ENCODE peak calls at places on chromosomes 16 and 17, in seven cellular contexts. K, L, Y, V, E, F and W are unnamed samples. For H3K4me1, the result is how much of the 10 kb centered on the place peaks cover.

GRCh38 chr17:65278050-65278819 is 141.1 kb downstream of the RGS9 start:
- DNase-seq in K (no peak), L (peak), Y (peak), V (peak), E (peak), F (peak), W (no peak)

GRCh38 chr17:62134397-62134796 is 69.3 kb upstream of the MED13 start:
- DNase-seq in K (no peak), L (no peak), Y (no peak), V (no peak), E (no peak), F (no peak), W (no peak)

GRCh38 chr16:83011101-83011720 is 384.4 kb downstream of the CDH13 start:
- DNase-seq in K (no peak), L (no peak), Y (no peak), V (no peak), E (no peak), F (no peak), W (no peak)

GRCh38 chr17:28406478-28406824 is 439 bp upstream of the SLC46A1 start:
- DNase-seq in K (no peak), L (no peak), Y (no peak), V (no peak), E (no peak), F (no peak), W (no peak)

GRCh38 chr16:9013508-9013864 is 49.8 kb upstream of the USP7 start:
- DNase-seq in K (no peak), L (no peak), Y (no peak), V (peak), E (no peak), F (no peak), W (no peak)

GRCh38 chr16:85473909-85474640 is 139.0 kb upstream of the GSE1 start:
- DNase-seq in K (no peak), L (peak), Y (no peak), V (no peak), E (no peak), F (peak), W (no peak)

GRCh38 chr17:46817151-46817900 is 1.2 kb downstream of the WNT3 start:
- DNase-seq in K (no peak), L (no peak), Y (no peak), V (no peak), E (no peak), F (no peak), W (no peak)

GRCh38 chr17:48478224-48479013 is 48.4 kb upstream of the SKAP1 start:
- DNase-seq in K (no peak), L (no peak), Y (no peak), V (peak), E (no peak), F (no peak), W (no peak)

GRCh38 chr17:1164935-1165556 is 14.7 kb downstream of the ABR start:
- DNase-seq in K (peak), L (no peak), Y (no peak), V (no peak), E (no peak), F (no peak), W (no peak)
- H3K4me1 ChIP-seq in K (under half), L (under half), Y (under half), V (under half), E (under half), F (under half), W (under half)

GRCh38 chr17:40548491-40548981 is 16.7 kb downstream of the CCR7 start:
- DNase-seq in K (no peak), L (no peak), Y (no peak), V (no peak), E (no peak), F (no peak), W (peak)

GRCh38 chr17:40547079-40547784 is 18.0 kb downstream of the CCR7 start:
- DNase-seq in K (no peak), L (peak), Y (no peak), V (no peak), E (no peak), F (no peak), W (no peak)

GRCh38 chr17:40542562-40543411 is 22.5 kb downstream of the CCR7 start:
- DNase-seq in K (peak), L (peak), Y (no peak), V (peak), E (no peak), F (peak), W (peak)

GRCh38 chr17:40547785-40548478 is 17.3 kb downstream of the CCR7 start:
- DNase-seq in K (no peak), L (no peak), Y (no peak), V (no peak), E (no peak), F (no peak), W (peak)

GRCh38 chr17:40545660-40546059 is 19.6 kb downstream of the CCR7 start:
- DNase-seq in K (peak), L (peak), Y (no peak), V (no peak), E (no peak), F (no peak), W (no peak)
- H3K4me1 ChIP-seq in K (under half), L (under half), Y (under half), V (under half), E (under half), F (half or more), W (under half)

GRCh38 chr17:78908426-78908825 is 5.4 kb upstream of the CEP295NL start:
- DNase-seq in K (no peak), L (no peak), Y (no peak), V (no peak), E (no peak), F (no peak), W (no peak)

GRCh38 chr17:78915872-78916632 is 9.1 kb downstream of the TIMP2 start:
- DNase-seq in K (peak), L (no peak), Y (no peak), V (peak), E (no peak), F (peak), W (peak)

GRCh38 chr17:78917451-78918307 is 7.5 kb downstream of the TIMP2 start:
- DNase-seq in K (no peak), L (no peak), Y (no peak), V (no peak), E (no peak), F (no peak), W (no peak)

GRCh38 chr17:78910885-78911284 is 7.9 kb upstream of the CEP295NL start:
- DNase-seq in K (no peak), L (no peak), Y (no peak), V (no peak), E (no peak), F (peak), W (peak)

GRCh38 chr17:78912082-78912481 is 9.1 kb upstream of the CEP295NL start:
- DNase-seq in K (no peak), L (no peak), Y (no peak), V (no peak), E (no peak), F (no peak), W (no peak)
- H3K4me1 ChIP-seq in K (under half), L (under half), Y (under half), V (under half), E (under half), F (under half), W (under half)

GRCh38 chr16:89411335-89411850 is 79.0 kb downstream of the ANKRD11 start:
- DNase-seq in K (no peak), L (no peak), Y (no peak), V (no peak), E (no peak), F (no peak), W (no peak)
- H3K4me1 ChIP-seq in K (half or more), L (under half), Y (under half), V (under half), E (under half), F (half or more), W (under half)

DNA sequence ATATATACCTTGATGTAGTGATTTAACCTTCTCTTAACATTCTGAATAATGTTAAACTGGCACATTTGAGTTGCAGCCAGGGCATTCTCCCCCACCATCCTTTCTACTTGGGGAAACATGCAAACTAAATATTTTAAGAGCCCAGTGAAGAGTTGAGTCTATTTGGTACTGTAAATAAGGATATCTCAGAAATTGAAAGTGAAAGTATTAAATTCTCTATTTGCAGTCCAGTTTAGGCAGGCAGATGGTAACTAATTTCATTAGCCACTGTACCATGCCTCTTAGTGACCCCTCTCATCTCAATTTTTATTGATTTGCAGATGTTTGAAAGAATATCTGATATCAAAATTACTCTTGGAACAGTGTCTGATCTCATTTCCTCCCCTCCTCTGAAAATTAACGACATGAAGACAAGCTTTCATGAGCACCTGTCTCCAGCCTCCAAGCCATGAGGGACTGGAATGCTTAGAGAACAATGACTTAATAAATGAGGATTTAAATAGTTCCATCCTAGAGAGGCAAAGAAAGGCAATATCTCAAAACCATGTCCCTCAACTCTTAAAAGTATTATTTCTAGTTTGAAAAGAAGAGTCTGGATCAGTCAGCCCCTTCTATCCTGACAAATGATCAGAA is 137.3 kb downstream of the ANKFN1 start:
- DNase-seq in K (no peak), L (no peak), Y (no peak), V (no peak), E (no peak), F (no peak), W (no peak)
- H3K4me1 ChIP-seq in K (under half), L (under half), Y (under half), V (under half), E (under half), F (under half), W (under half)

DNA sequence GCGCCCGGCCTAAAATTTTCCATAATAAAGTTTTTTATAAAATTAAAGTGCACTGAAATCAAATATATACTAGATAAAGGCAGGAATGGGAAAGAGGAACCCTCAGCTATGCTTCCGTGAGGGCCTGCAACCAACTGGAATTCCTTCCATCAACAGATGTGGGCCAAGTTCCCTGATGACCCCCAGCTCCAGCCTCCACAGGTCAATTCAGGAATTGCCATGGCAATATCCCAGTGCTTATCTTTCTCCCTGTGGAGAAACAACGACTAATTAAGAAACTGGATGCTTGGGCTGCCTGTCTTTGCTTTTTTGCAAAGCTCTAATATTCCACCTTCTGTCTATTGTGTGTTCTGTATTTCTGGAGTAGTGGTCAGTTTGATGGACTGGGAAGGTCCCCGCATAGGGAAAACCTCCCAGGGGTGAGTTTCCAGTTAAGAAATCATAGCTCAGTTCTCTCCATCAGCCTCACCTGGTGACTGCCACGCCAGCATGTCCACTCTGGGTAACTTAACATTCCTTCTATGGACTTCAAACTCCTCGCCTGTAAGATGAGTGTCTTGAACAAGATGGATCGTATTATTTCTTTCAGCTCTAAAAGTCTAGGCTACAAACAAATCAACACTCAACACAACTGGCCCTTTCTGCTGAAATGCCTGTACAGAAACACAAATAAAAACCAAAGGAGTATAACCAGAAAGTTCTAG is 67.9 kb downstream of the CREBBP start:
- DNase-seq in K (no peak), L (no peak), Y (no peak), V (no peak), E (no peak), F (no peak), W (no peak)
- H3K4me1 ChIP-seq in K (under half), L (under half), Y (under half), V (under half), E (under half), F (half or more), W (under half)

GRCh38 chr17:59154721-59155438 is at the start of gene SKA2:
- DNase-seq in K (peak), L (peak), Y (peak), V (peak), E (peak), F (no peak), W (peak)
- H3K4me1 ChIP-seq in K (under half), L (under half), Y (under half), V (under half), E (under half), F (under half), W (under half)

GRCh38 chr17:51430581-51430980 is 170.2 kb downstream of the UTP18 start:
- DNase-seq in K (no peak), L (no peak), Y (no peak), V (no peak), E (no peak), F (no peak), W (no peak)

GRCh38 chr17:51423421-51424160 is 163.2 kb downstream of the UTP18 start:
- DNase-seq in K (no peak), L (no peak), Y (no peak), V (no peak), E (no peak), F (no peak), W (no peak)

GRCh38 chr17:51428668-51429486 is 168.5 kb downstream of the UTP18 start:
- DNase-seq in K (no peak), L (no peak), Y (no peak), V (no peak), E (no peak), F (no peak), W (no peak)

GRCh38 chr17:51425793-51426192 is 165.4 kb downstream of the UTP18 start:
- DNase-seq in K (no peak), L (no peak), Y (no peak), V (no peak), E (no peak), F (no peak), W (no peak)

DNA sequence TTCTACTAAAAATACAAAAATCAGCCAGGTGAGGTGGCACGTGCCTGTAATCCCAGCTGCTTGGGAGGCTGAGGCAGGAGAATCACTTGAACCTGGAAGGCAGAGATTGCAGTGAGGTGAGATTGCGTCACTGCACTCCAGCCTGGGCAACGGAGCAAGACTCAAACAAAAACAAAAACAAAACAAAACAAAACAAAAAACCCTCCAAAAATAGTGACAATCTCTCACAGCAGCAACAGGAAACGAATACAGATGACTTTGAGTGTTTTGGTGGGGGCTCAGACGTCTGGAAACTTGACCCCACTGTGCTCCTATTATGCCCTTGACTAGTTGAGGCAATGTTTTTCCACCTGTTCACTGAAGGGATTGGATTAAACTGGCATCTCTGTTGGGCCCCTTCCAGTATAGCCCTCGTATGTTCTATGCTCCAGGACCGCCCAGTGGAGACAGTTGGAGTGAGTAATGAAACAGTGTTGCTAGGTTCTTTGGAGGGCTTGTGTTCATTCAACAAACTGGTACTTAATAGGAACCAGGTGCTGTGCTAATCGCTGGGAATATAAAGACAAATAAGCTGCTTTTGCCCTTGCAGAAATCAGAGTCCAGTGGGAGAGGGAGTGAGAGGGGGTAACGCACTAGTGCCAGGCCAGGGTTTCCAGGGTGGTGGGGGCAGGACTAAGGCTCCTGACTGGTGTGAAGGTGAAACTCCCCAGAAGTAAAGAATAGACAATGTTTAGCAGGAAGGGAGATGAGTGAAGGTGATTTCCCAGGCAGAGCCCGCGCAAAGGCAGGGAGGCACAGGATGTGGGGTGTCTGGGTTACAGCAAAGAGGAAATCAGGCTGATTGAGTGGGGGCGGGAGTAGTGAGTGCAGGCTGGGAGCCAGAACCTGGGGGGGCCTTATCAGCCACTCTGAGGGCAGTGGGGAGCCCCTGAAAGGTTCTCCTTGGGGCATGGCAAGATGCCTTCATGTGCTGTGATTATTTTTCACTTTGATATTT is 167.2 kb downstream of the UTP18 start:
- DNase-seq in K (no peak), L (no peak), Y (no peak), V (no peak), E (no peak), F (no peak), W (no peak)
- H3K4me1 ChIP-seq in K (under half), L (under half), Y (under half), V (under half), E (under half), F (under half), W (under half)

DNA sequence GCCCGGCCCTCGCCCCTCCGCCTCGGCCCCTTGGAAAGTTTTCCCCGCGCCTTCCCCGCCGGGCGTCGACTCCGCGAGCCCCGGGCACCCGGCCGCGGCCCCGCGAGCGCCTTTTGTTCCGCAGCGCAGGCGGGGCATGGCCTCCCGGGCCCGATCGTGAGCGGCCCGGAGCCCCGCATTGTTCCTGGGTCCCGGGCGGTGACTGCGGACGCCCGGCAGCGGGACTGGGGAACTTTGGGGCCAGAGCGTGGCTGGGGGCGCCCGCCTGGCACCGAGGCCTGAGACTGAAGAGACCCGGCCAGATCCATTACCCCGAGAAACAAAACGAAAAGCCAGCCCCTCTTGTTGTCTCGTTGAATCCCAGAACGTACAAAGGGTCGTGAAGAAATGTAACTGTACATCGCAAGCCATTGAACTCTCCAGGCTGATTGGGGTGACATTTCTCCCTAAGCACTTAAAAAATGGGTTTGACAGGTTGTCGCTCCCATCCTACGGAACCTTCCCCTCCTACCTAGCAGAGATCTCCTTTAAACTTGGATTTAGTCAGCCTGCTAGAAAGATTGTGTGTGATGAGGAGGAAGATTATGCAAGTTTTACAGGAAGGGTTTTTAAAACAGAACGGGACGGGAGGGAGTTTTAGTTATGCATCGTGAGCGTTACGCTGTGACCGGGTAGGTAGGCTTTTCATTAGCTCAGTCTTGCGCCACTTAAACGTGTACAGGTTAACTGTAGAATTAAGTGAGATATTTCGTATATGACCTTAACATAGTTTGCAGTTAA is 807 bp downstream of the METTL9 start:
- DNase-seq in K (peak), L (no peak), Y (no peak), V (peak), E (no peak), F (no peak), W (no peak)
- H3K4me1 ChIP-seq in K (under half), L (under half), Y (under half), V (under half), E (under half), F (half or more), W (under half)